ENCODE peak calls at places on chromosomes 1 and 21, in five cellular contexts. One of them, this sample, is unnamed.

GRCh38 chr1:33572387-33572786 is 99.9 kb downstream of the ZSCAN20 start:
- DNase-seq in AG09319: no peak
- DNase-seq in neural crest cell: no peak
- DNase-seq in HFF-Myc: no peak
- DNase-seq in neural progenitor cell: no peak
- DNase-seq in this sample: no peak

GRCh38 chr21:45818904-45819285 is 162.7 kb upstream of the COL6A1 start:
- DNase-seq in AG09319: no peak
- DNase-seq in neural crest cell: no peak
- DNase-seq in HFF-Myc: peak
- DNase-seq in neural progenitor cell: no peak
- DNase-seq in this sample: peak

GRCh38 chr1:193356249-193356648 is 169.8 kb upstream of the B3GALT2 start:
- DNase-seq in AG09319: no peak
- DNase-seq in neural crest cell: no peak
- DNase-seq in HFF-Myc: no peak
- DNase-seq in neural progenitor cell: no peak
- DNase-seq in this sample: no peak

GRCh38 chr1:2177946-2178538 is 16.5 kb downstream of the FAAP20 start:
- DNase-seq in AG09319: no peak
- DNase-seq in neural crest cell: no peak
- DNase-seq in HFF-Myc: no peak
- DNase-seq in neural progenitor cell: no peak
- DNase-seq in this sample: no peak

GRCh38 chr1:38375035-38375434 is 328.4 kb upstream of the POU3F1 start:
- DNase-seq in AG09319: no peak
- DNase-seq in neural crest cell: no peak
- DNase-seq in HFF-Myc: no peak
- DNase-seq in neural progenitor cell: no peak
- DNase-seq in this sample: no peak

GRCh38 chr1:11841245-11842153 is 6.1 kb downstream of the NPPA start:
- DNase-seq in AG09319: no peak
- DNase-seq in neural crest cell: no peak
- DNase-seq in HFF-Myc: no peak
- DNase-seq in neural progenitor cell: no peak
- DNase-seq in this sample: no peak

GRCh38 chr1:11238311-11238710 is 24.0 kb downstream of the MTOR start:
- DNase-seq in AG09319: no peak
- DNase-seq in neural crest cell: no peak
- DNase-seq in HFF-Myc: no peak
- DNase-seq in neural progenitor cell: no peak
- DNase-seq in this sample: no peak

GRCh38 chr1:222989443-222989842 is 153.6 kb downstream of the TLR5 start:
- DNase-seq in AG09319: no peak
- DNase-seq in neural crest cell: no peak
- DNase-seq in HFF-Myc: no peak
- DNase-seq in neural progenitor cell: no peak
- DNase-seq in this sample: no peak

GRCh38 chr1:152565115-152565514 is 1.5 kb downstream of the LCE3E start:
- DNase-seq in AG09319: no peak
- DNase-seq in neural crest cell: no peak
- DNase-seq in HFF-Myc: no peak
- DNase-seq in neural progenitor cell: no peak
- DNase-seq in this sample: no peak

GRCh38 chr1:223700942-223701637 is 11.2 kb upstream of the CAPN2 start:
- DNase-seq in AG09319: peak
- DNase-seq in neural crest cell: peak
- DNase-seq in HFF-Myc: peak
- DNase-seq in neural progenitor cell: no peak
- DNase-seq in this sample: peak

GRCh38 chr1:12244078-12244477 is 14.2 kb downstream of the VPS13D start:
- DNase-seq in AG09319: no peak
- DNase-seq in neural crest cell: no peak
- DNase-seq in HFF-Myc: no peak
- DNase-seq in neural progenitor cell: peak
- DNase-seq in this sample: no peak

GRCh38 chr1:119475866-119476439 is 31.1 kb upstream of the HSD3B1 start:
- DNase-seq in AG09319: no peak
- DNase-seq in neural crest cell: peak
- DNase-seq in HFF-Myc: no peak
- DNase-seq in neural progenitor cell: peak
- DNase-seq in this sample: no peak

GRCh38 chr1:204478166-204478899 is 16.3 kb downstream of the PIK3C2B start:
- DNase-seq in AG09319: no peak
- DNase-seq in neural crest cell: no peak
- DNase-seq in HFF-Myc: no peak
- DNase-seq in neural progenitor cell: no peak
- DNase-seq in this sample: no peak

GRCh38 chr1:114854693-114855320 is at the start of gene SYCP1:
- DNase-seq in AG09319: no peak
- DNase-seq in neural crest cell: no peak
- DNase-seq in HFF-Myc: no peak
- DNase-seq in neural progenitor cell: peak
- DNase-seq in this sample: no peak

GRCh38 chr1:22585471-22585870 is 22.2 kb downstream of the EPHA8 start:
- DNase-seq in AG09319: no peak
- DNase-seq in neural crest cell: no peak
- DNase-seq in HFF-Myc: no peak
- DNase-seq in neural progenitor cell: no peak
- DNase-seq in this sample: no peak

GRCh38 chr1:104855550-104855949 is 1105.9 kb downstream of the AMY1C start:
- DNase-seq in AG09319: no peak
- DNase-seq in neural crest cell: no peak
- DNase-seq in HFF-Myc: no peak
- DNase-seq in neural progenitor cell: no peak
- DNase-seq in this sample: no peak

GRCh38 chr21:29359718-29360117 is 61.0 kb downstream of the BACH1 start:
- DNase-seq in AG09319: no peak
- DNase-seq in neural crest cell: no peak
- DNase-seq in HFF-Myc: no peak
- DNase-seq in neural progenitor cell: no peak
- DNase-seq in this sample: no peak

GRCh38 chr1:220089650-220090556 is at the start of gene BPNT1:
- DNase-seq in AG09319: peak
- DNase-seq in neural crest cell: peak
- DNase-seq in HFF-Myc: peak
- DNase-seq in neural progenitor cell: peak
- DNase-seq in this sample: peak
- TF ChIP-seq CTCF in AG09319: no peak
- TF ChIP-seq CTCF in neural crest cell: peak
- TF ChIP-seq CTCF in HFF-Myc: no peak
- TF ChIP-seq CTCF in neural progenitor cell: no peak
- TF ChIP-seq CTCF in this sample: no peak

GRCh38 chr1:92957020-92957734 is 4.1 kb downstream of the DIPK1A start:
- DNase-seq in AG09319: no peak
- DNase-seq in neural crest cell: no peak
- DNase-seq in HFF-Myc: no peak
- DNase-seq in neural progenitor cell: no peak
- DNase-seq in this sample: no peak

GRCh38 chr1:92958203-92958970 is 2.9 kb downstream of the DIPK1A start:
- DNase-seq in AG09319: no peak
- DNase-seq in neural crest cell: no peak
- DNase-seq in HFF-Myc: no peak
- DNase-seq in neural progenitor cell: no peak
- DNase-seq in this sample: no peak

GRCh38 chr1:92961131-92961895 is at the start of gene DIPK1A:
- DNase-seq in AG09319: peak
- DNase-seq in neural crest cell: peak
- DNase-seq in HFF-Myc: no peak
- DNase-seq in neural progenitor cell: peak
- DNase-seq in this sample: no peak

GRCh38 chr1:92961896-92962752 is 862 bp upstream of the DIPK1A start:
- DNase-seq in AG09319: peak
- DNase-seq in neural crest cell: no peak
- DNase-seq in HFF-Myc: no peak
- DNase-seq in neural progenitor cell: peak
- DNase-seq in this sample: peak

DNA sequence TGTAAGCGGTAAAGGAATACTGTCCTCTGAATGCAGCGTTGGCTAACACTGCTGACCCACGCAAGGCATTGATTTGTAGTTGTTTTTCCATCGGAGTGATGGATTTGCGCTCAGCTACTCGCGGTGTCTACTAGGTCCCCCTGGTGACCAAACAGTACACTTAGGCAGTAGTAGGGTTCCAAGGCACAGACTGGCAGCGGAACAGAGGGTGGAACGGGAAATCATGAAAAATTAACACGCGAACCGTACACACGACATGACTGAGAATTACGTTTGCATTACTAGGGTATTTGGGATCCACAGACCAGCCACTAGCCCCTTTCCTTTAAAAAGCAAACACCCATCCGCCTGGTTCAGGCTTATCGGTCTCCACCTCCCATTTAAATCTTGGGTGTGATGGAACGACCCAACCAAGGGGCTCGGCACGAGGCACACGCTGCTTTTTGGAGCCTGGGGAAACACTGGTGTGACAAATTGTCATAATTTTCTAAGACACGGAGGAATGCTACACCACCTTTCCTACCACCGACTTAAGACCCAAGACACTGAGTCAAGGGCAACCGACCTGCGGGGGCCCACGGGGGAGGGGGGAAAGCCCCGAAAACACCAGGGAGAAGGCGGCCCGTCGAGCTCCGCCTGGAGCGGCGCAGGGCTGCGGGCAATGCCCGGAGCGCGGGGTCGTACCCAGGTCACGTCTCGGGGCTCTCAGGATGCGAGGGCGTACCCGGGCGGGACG is 699 bp downstream of the DIPK1A start:
- DNase-seq in AG09319: peak
- DNase-seq in neural crest cell: peak
- DNase-seq in HFF-Myc: peak
- DNase-seq in neural progenitor cell: peak
- DNase-seq in this sample: peak
- TF ChIP-seq CTCF in AG09319: peak
- TF ChIP-seq CTCF in neural crest cell: peak
- TF ChIP-seq CTCF in HFF-Myc: peak
- TF ChIP-seq CTCF in neural progenitor cell: peak
- TF ChIP-seq CTCF in this sample: peak

GRCh38 chr1:9267352-9267686 is 25.4 kb upstream of the SPSB1 start:
- DNase-seq in AG09319: no peak
- DNase-seq in neural crest cell: no peak
- DNase-seq in HFF-Myc: no peak
- DNase-seq in neural progenitor cell: no peak
- DNase-seq in this sample: no peak
- TF ChIP-seq CTCF in AG09319: no peak
- TF ChIP-seq CTCF in neural crest cell: peak
- TF ChIP-seq CTCF in HFF-Myc: no peak
- TF ChIP-seq CTCF in neural progenitor cell: no peak
- TF ChIP-seq CTCF in this sample: no peak

DNA sequence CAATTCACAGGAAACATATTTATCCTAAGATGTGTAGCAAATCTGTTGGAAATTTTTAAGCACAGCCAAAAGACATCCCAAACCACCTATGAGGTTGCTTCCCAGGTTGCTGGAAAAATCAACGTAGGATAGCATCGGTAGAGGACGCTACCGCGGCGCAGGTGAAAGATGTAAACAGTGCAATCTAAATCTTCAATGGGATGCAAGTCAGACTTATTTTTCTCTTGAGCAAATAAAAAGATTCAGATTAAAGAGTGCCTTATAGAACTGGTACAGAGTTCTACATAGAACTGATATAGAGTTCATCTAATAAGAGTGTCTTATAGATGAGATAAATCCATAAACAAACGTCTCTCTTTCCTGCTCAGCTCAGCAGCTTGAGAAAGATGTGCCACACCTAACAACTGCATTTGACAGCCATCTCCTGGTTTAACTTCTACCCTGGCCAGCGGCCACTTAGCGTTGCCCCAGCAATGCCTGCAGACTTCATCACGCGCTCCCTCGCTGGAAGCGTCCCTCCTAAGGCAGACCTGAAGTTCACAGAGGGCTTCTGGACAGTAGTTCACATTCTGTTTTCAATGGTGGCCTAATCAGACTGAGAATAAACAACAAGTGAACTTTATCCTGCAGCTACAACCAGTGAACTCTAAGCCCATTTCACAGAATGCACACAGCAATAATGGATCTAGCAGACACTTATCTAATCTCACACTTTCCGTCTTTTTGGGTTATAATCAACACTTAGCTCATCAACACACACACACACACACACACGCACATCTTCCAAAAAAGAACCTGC is 164.5 kb downstream of the TOMM20 start:
- DNase-seq in AG09319: no peak
- DNase-seq in neural crest cell: no peak
- DNase-seq in HFF-Myc: no peak
- DNase-seq in neural progenitor cell: no peak
- DNase-seq in this sample: no peak
- TF ChIP-seq CTCF in AG09319: no peak
- TF ChIP-seq CTCF in neural crest cell: no peak
- TF ChIP-seq CTCF in HFF-Myc: no peak
- TF ChIP-seq CTCF in neural progenitor cell: no peak
- TF ChIP-seq CTCF in this sample: no peak

GRCh38 chr1:116131866-116132605 is 20.8 kb downstream of the MAB21L3 start:
- DNase-seq in AG09319: no peak
- DNase-seq in neural crest cell: no peak
- DNase-seq in HFF-Myc: no peak
- DNase-seq in neural progenitor cell: no peak
- DNase-seq in this sample: no peak

GRCh38 chr1:116131170-116131569 is 20.0 kb downstream of the MAB21L3 start:
- DNase-seq in AG09319: no peak
- DNase-seq in neural crest cell: no peak
- DNase-seq in HFF-Myc: no peak
- DNase-seq in neural progenitor cell: no peak
- DNase-seq in this sample: no peak

GRCh38 chr1:116133696-116134095 is 22.5 kb downstream of the MAB21L3 start:
- DNase-seq in AG09319: no peak
- DNase-seq in neural crest cell: no peak
- DNase-seq in HFF-Myc: no peak
- DNase-seq in neural progenitor cell: no peak
- DNase-seq in this sample: no peak

GRCh38 chr1:116130376-116130775 is 19.2 kb downstream of the MAB21L3 start:
- DNase-seq in AG09319: no peak
- DNase-seq in neural crest cell: no peak
- DNase-seq in HFF-Myc: no peak
- DNase-seq in neural progenitor cell: no peak
- DNase-seq in this sample: no peak

GRCh38 chr1:116134178-116134773 is 23.1 kb downstream of the MAB21L3 start:
- DNase-seq in AG09319: no peak
- DNase-seq in neural crest cell: no peak
- DNase-seq in HFF-Myc: no peak
- DNase-seq in neural progenitor cell: peak
- DNase-seq in this sample: no peak
- TF ChIP-seq CTCF in AG09319: peak
- TF ChIP-seq CTCF in neural crest cell: peak
- TF ChIP-seq CTCF in HFF-Myc: no peak
- TF ChIP-seq CTCF in neural progenitor cell: peak
- TF ChIP-seq CTCF in this sample: peak

This sample was measured in AG09309.